ENCODE peak calls at places on chromosomes 7 and 10, in four cellular contexts. One of them, this sample, is unnamed.

GRCh38 chr7:149027560-149028345 is 552 bp downstream of the PDIA4 start:
- DNase-seq in HepG2: no peak
- DNase-seq in GM12891: no peak
- DNase-seq in K562: no peak
- DNase-seq in this sample: no peak

GRCh38 chr10:122475581-122475980 is 14.2 kb downstream of the HTRA1 start:
- DNase-seq in GM12891: no peak
- DNase-seq in HepG2: no peak
- DNase-seq in K562: no peak
- DNase-seq in this sample: no peak

GRCh38 chr10:117533507-117534281 is 8.9 kb upstream of the EMX2 start:
- DNase-seq in K562: no peak
- DNase-seq in GM12891: no peak
- DNase-seq in HepG2: no peak
- DNase-seq in this sample: no peak

GRCh38 chr10:27225011-27225590 is 15.5 kb downstream of the ACBD5 start:
- DNase-seq in K562: no peak
- DNase-seq in HepG2: no peak
- DNase-seq in GM12891: no peak
- DNase-seq in this sample: no peak

GRCh38 chr7:48085942-48086341 is 3.1 kb upstream of the UPP1 start:
- DNase-seq in HepG2: no peak
- DNase-seq in K562: no peak
- DNase-seq in GM12891: no peak
- DNase-seq in this sample: no peak

GRCh38 chr10:7542189-7542914 is 124.4 kb downstream of the ITIH5 start:
- DNase-seq in K562: no peak
- DNase-seq in HepG2: no peak
- DNase-seq in GM12891: no peak
- DNase-seq in this sample: no peak

GRCh38 chr7:5477723-5478531 is 54.3 kb upstream of the TNRC18 start:
- DNase-seq in K562: no peak
- DNase-seq in GM12891: peak
- DNase-seq in HepG2: no peak
- DNase-seq in this sample: no peak

GRCh38 chr10:43409385-43410109 is 561 bp upstream of the HNRNPF start:
- DNase-seq in HepG2: no peak
- DNase-seq in K562: no peak
- DNase-seq in GM12891: no peak
- DNase-seq in this sample: no peak

GRCh38 chr10:111030042-111030750 is 46.6 kb upstream of the ADRA2A start:
- DNase-seq in HepG2: no peak
- DNase-seq in GM12891: no peak
- DNase-seq in K562: no peak
- DNase-seq in this sample: no peak

GRCh38 chr10:27558612-27559020 is 54.5 kb downstream of the RAB18 start:
- DNase-seq in GM12891: peak
- DNase-seq in HepG2: peak
- DNase-seq in K562: peak
- DNase-seq in this sample: peak

GRCh38 chr7:44251851-44252250 is 51.1 kb downstream of the YKT6 start:
- DNase-seq in HepG2: no peak
- DNase-seq in K562: no peak
- DNase-seq in GM12891: no peak
- DNase-seq in this sample: no peak

GRCh38 chr7:81285142-81285871 is 366.5 kb upstream of the SEMA3C start:
- DNase-seq in HepG2: no peak
- DNase-seq in K562: no peak
- DNase-seq in GM12891: no peak
- DNase-seq in this sample: no peak

GRCh38 chr10:69407621-69408301 is 9.0 kb downstream of the TACR2 start:
- DNase-seq in HepG2: no peak
- DNase-seq in K562: no peak
- DNase-seq in GM12891: peak
- DNase-seq in this sample: no peak

GRCh38 chr10:52583341-52583740 is 189.2 kb downstream of the MBL2 start:
- DNase-seq in HepG2: no peak
- DNase-seq in GM12891: no peak
- DNase-seq in K562: no peak
- DNase-seq in this sample: no peak

GRCh38 chr10:36048236-36048635 is 406.1 kb upstream of the FZD8 start:
- DNase-seq in K562: no peak
- DNase-seq in HepG2: no peak
- DNase-seq in GM12891: no peak
- DNase-seq in this sample: no peak

GRCh38 chr10:17001961-17002749 is 127.5 kb downstream of the CUBN start:
- DNase-seq in K562: no peak
- DNase-seq in GM12891: no peak
- DNase-seq in HepG2: no peak
- DNase-seq in this sample: no peak

GRCh38 chr10:18290651-18291313 is 150.6 kb downstream of the CACNB2 start:
- DNase-seq in HepG2: no peak
- DNase-seq in K562: no peak
- DNase-seq in GM12891: no peak
- DNase-seq in this sample: no peak

GRCh38 chr10:22453948-22454347 is 108.7 kb downstream of the SPAG6 start:
- DNase-seq in HepG2: no peak
- DNase-seq in GM12891: no peak
- DNase-seq in K562: no peak
- DNase-seq in this sample: no peak

GRCh38 chr10:78729366-78729765 is 339.4 kb upstream of the ZMIZ1 start:
- DNase-seq in K562: no peak
- DNase-seq in GM12891: no peak
- DNase-seq in HepG2: no peak
- DNase-seq in this sample: no peak

GRCh38 chr10:56178210-56178609 is 182.8 kb downstream of the ZWINT start:
- DNase-seq in HepG2: no peak
- DNase-seq in GM12891: no peak
- DNase-seq in K562: no peak
- DNase-seq in this sample: no peak

GRCh38 chr7:3911685-3912084 is 610.6 kb downstream of the SDK1 start:
- DNase-seq in GM12891: no peak
- DNase-seq in K562: no peak
- DNase-seq in HepG2: no peak
- DNase-seq in this sample: no peak

GRCh38 chr10:29658984-29659769 is 24.4 kb upstream of the SVIL start:
- DNase-seq in HepG2: peak
- DNase-seq in K562: peak
- DNase-seq in GM12891: peak
- DNase-seq in this sample: peak

GRCh38 chr10:73886085-73886529 is 11.8 kb upstream of the CAMK2G start:
- DNase-seq in K562: peak
- DNase-seq in HepG2: peak
- DNase-seq in GM12891: peak
- DNase-seq in this sample: peak

GRCh38 chr7:33836797-33837355 is 68.5 kb upstream of the BMPER start:
- DNase-seq in K562: no peak
- DNase-seq in GM12891: no peak
- DNase-seq in HepG2: no peak
- DNase-seq in this sample: no peak

GRCh38 chr10:14282271-14282670 is 48.5 kb downstream of the FRMD4A start:
- DNase-seq in K562: no peak
- DNase-seq in HepG2: no peak
- DNase-seq in GM12891: no peak
- DNase-seq in this sample: no peak

GRCh38 chr10:87636313-87636915 is 23.3 kb upstream of the PAPSS2 start:
- DNase-seq in HepG2: no peak
- DNase-seq in GM12891: no peak
- DNase-seq in K562: no peak
- DNase-seq in this sample: no peak

GRCh38 chr7:130008941-130009847 is 42.0 kb downstream of the ZC3HC1 start:
- DNase-seq in HepG2: peak
- DNase-seq in GM12891: no peak
- DNase-seq in K562: no peak
- DNase-seq in this sample: no peak
- TF ChIP-seq POLR2AphosphoS5 in HepG2: no peak
- TF ChIP-seq POLR2AphosphoS5 in GM12891: no peak
- TF ChIP-seq POLR2AphosphoS5 in K562: no peak
- TF ChIP-seq POLR2AphosphoS5 in this sample: no peak

GRCh38 chr7:158820656-158821055 is 8.7 kb downstream of the ESYT2 start:
- DNase-seq in K562: no peak
- DNase-seq in GM12891: no peak
- DNase-seq in HepG2: no peak
- DNase-seq in this sample: no peak

GRCh38 chr7:158816995-158817394 is 12.3 kb downstream of the ESYT2 start:
- DNase-seq in HepG2: no peak
- DNase-seq in K562: peak
- DNase-seq in GM12891: no peak
- DNase-seq in this sample: no peak

GRCh38 chr7:158819571-158820203 is 9.6 kb downstream of the ESYT2 start:
- DNase-seq in K562: peak
- DNase-seq in HepG2: no peak
- DNase-seq in GM12891: no peak
- DNase-seq in this sample: no peak

GRCh38 chr7:158816271-158816670 is 13.0 kb downstream of the ESYT2 start:
- DNase-seq in HepG2: no peak
- DNase-seq in K562: no peak
- DNase-seq in GM12891: no peak
- DNase-seq in this sample: no peak

DNA sequence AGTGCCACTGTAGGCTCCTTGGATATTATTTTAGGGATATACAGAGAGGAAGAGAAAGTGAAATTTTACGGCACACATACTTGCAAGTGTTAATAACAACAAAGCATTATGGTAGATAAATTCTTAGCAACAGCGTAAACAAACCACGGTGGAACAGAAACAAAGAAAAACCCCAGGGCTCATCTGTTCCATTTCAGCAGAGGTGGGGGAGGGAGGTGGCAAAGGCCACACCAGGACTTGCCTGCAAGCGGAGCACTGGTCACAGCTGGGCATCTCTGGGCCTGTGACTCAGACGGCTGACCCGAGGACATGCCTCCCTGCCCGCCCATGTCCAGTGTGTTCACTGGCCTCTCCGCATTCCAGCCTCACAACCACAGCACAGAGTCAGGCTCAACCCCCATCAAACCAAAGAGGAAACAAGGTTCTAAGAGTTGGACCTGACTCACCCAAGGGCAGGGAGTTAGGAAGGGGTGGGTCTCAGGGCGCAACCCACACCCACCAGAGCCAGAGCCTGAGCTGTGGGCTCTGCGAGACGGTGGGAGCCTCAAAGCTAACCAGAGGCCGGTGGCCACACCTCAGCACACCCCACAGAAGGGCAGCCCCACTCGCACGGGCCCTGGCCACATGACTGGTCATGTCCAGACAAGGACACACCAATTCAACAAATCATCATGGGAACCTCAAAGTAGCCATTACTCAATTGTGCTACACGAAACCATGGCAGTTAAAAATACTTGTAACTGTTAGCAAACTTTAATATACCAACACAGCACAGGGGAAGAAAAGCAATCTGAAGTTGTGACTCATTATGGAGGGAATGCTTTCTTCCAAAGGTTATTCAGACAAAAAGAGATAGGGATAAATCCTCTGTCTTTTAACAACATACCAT is 10.7 kb downstream of the ESYT2 start:
- DNase-seq in GM12891: peak
- DNase-seq in K562: peak
- DNase-seq in HepG2: peak
- DNase-seq in this sample: peak
- TF ChIP-seq POLR2A in GM12891: peak
- TF ChIP-seq POLR2A in K562: no peak
- TF ChIP-seq POLR2A in HepG2: peak
- TF ChIP-seq POLR2A in this sample: no peak

GRCh38 chr7:122260336-122260735 is 44.2 kb downstream of the FEZF1 start:
- DNase-seq in GM12891: no peak
- DNase-seq in K562: no peak
- DNase-seq in HepG2: no peak
- DNase-seq in this sample: no peak
- TF ChIP-seq TAF1 in GM12891: no peak
- TF ChIP-seq TAF1 in K562: no peak
- TF ChIP-seq TAF1 in HepG2: no peak
- TF ChIP-seq TAF1 in this sample: no peak

DNA sequence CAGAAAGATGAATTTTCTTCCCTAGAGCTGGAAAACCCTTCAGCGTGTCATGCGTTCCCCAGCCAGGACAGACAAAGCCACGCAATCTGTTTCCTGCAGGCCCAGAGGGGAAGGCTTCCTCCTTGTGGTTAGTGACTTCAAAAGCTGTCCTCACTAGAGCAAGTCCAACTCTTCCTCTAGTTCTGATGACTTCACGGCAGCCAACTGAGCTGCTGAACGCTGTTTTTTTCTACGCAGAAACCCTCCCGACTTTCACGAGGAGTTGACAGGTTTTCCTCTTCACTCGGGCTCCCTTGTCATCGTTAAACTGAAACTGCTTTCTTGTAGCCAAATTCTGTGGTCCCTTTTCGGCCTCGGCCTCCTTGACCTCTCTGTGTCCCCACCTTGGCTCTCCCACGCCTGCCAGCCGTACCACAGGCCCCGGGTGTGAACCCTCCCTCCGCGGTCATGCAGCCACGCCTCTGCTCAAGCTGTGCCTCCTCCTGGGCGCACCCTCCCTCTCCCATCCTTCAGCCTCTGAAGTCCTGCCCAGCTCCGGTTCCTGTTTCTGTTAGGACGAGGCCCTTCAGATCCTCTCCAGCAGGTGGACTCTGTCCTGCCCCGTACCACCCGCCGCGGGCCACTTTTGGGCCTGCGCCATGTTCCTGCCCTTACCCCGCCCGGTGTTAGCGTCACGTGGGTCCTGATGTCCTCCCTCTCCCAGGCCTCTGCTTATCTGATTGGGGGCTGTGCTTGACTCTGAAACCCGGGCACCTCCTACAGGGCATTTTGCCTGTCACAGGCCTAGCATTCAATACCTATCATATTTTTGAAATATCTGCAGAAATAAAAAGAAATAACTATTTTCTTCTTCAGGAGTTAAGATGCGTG is 39.3 kb downstream of the CUX1 start:
- DNase-seq in K562: peak
- DNase-seq in GM12891: peak
- DNase-seq in HepG2: peak
- DNase-seq in this sample: peak
- TF ChIP-seq POLR2AphosphoS5 in K562: peak
- TF ChIP-seq POLR2AphosphoS5 in GM12891: peak
- TF ChIP-seq POLR2AphosphoS5 in HepG2: no peak
- TF ChIP-seq POLR2AphosphoS5 in this sample: peak